ENCODE peak calls at places on chromosomes 13 and 19, in eight cellular contexts. One of them, this sample, is unnamed.

GRCh38 chr19:18725755-18726416 is 42.4 kb downstream of the CRTC1 start:
- DNase-seq in sigmoid colon: no peak
- DNase-seq in astrocyte of the cerebellum: no peak
- DNase-seq in Calu3: no peak
- DNase-seq in activated CD8-positive, alpha-beta T cell treated with anti-CD3 and anti-CD28 coated beads for 36 hours: no peak
- DNase-seq in B cell: no peak
- DNase-seq in nephron progenitor cell: no peak
- DNase-seq in WERI-Rb-1: peak; percentile 92
- DNase-seq in this sample: no peak

GRCh38 chr13:51707468-51707867 is 96.5 kb downstream of the DHRS12 start:
- DNase-seq in sigmoid colon: no peak
- DNase-seq in astrocyte of the cerebellum: no peak
- DNase-seq in Calu3: no peak
- DNase-seq in activated CD8-positive, alpha-beta T cell treated with anti-CD3 and anti-CD28 coated beads for 36 hours: no peak
- DNase-seq in B cell: no peak
- DNase-seq in nephron progenitor cell: no peak
- DNase-seq in WERI-Rb-1: no peak
- DNase-seq in this sample: no peak

GRCh38 chr13:112346173-112346898 is 29.8 kb upstream of the SPACA7 start:
- DNase-seq in sigmoid colon: no peak
- DNase-seq in astrocyte of the cerebellum: no peak
- DNase-seq in Calu3: no peak
- DNase-seq in activated CD8-positive, alpha-beta T cell treated with anti-CD3 and anti-CD28 coated beads for 36 hours: peak; percentile 16
- DNase-seq in B cell: no peak
- DNase-seq in nephron progenitor cell: peak; percentile 67
- DNase-seq in WERI-Rb-1: peak; percentile 87
- DNase-seq in this sample: no peak

GRCh38 chr13:112605531-112605990 is 17.6 kb upstream of the TUBGCP3 start:
- DNase-seq in sigmoid colon: no peak
- DNase-seq in astrocyte of the cerebellum: no peak
- DNase-seq in Calu3: no peak
- DNase-seq in activated CD8-positive, alpha-beta T cell treated with anti-CD3 and anti-CD28 coated beads for 36 hours: no peak
- DNase-seq in B cell: no peak
- DNase-seq in nephron progenitor cell: no peak
- DNase-seq in WERI-Rb-1: peak; percentile 83
- DNase-seq in this sample: no peak

GRCh38 chr13:83798731-83799130 is 83.5 kb downstream of the SLITRK1 start:
- DNase-seq in sigmoid colon: no peak
- DNase-seq in astrocyte of the cerebellum: no peak
- DNase-seq in Calu3: no peak
- DNase-seq in activated CD8-positive, alpha-beta T cell treated with anti-CD3 and anti-CD28 coated beads for 36 hours: no peak
- DNase-seq in B cell: no peak
- DNase-seq in nephron progenitor cell: no peak
- DNase-seq in WERI-Rb-1: no peak
- DNase-seq in this sample: no peak

GRCh38 chr13:56659041-56659471 is 481.7 kb upstream of the PRR20A start:
- DNase-seq in sigmoid colon: peak; percentile 57
- DNase-seq in astrocyte of the cerebellum: no peak
- DNase-seq in Calu3: no peak
- DNase-seq in activated CD8-positive, alpha-beta T cell treated with anti-CD3 and anti-CD28 coated beads for 36 hours: no peak
- DNase-seq in B cell: no peak
- DNase-seq in nephron progenitor cell: no peak
- DNase-seq in WERI-Rb-1: no peak
- DNase-seq in this sample: no peak

GRCh38 chr13:40776232-40776631 is 5.2 kb upstream of the MRPS31 start:
- DNase-seq in sigmoid colon: no peak
- DNase-seq in astrocyte of the cerebellum: no peak
- DNase-seq in Calu3: no peak
- DNase-seq in activated CD8-positive, alpha-beta T cell treated with anti-CD3 and anti-CD28 coated beads for 36 hours: peak; percentile 51
- DNase-seq in B cell: no peak
- DNase-seq in nephron progenitor cell: no peak
- DNase-seq in WERI-Rb-1: no peak
- DNase-seq in this sample: no peak

GRCh38 chr13:62793850-62794249 is 1378.2 kb upstream of the PCDH20 start:
- DNase-seq in sigmoid colon: no peak
- DNase-seq in astrocyte of the cerebellum: no peak
- DNase-seq in Calu3: no peak
- DNase-seq in activated CD8-positive, alpha-beta T cell treated with anti-CD3 and anti-CD28 coated beads for 36 hours: no peak
- DNase-seq in B cell: no peak
- DNase-seq in nephron progenitor cell: no peak
- DNase-seq in WERI-Rb-1: no peak
- DNase-seq in this sample: no peak

GRCh38 chr19:1514295-1514661 is 1.5 kb upstream of the ADAMTSL5 start:
- DNase-seq in sigmoid colon: no peak
- DNase-seq in astrocyte of the cerebellum: no peak
- DNase-seq in Calu3: no peak
- DNase-seq in activated CD8-positive, alpha-beta T cell treated with anti-CD3 and anti-CD28 coated beads for 36 hours: no peak
- DNase-seq in B cell: no peak
- DNase-seq in nephron progenitor cell: no peak
- DNase-seq in WERI-Rb-1: no peak
- DNase-seq in this sample: no peak

GRCh38 chr19:43519436-43520088 is 7.4 kb downstream of the ETHE1 start:
- DNase-seq in sigmoid colon: peak; percentile 87
- DNase-seq in astrocyte of the cerebellum: peak; percentile 90
- DNase-seq in Calu3: peak; percentile 92
- DNase-seq in activated CD8-positive, alpha-beta T cell treated with anti-CD3 and anti-CD28 coated beads for 36 hours: peak; percentile 85
- DNase-seq in B cell: peak; percentile 70
- DNase-seq in nephron progenitor cell: peak; percentile 89
- DNase-seq in WERI-Rb-1: peak; percentile 79
- DNase-seq in this sample: peak; percentile 70

GRCh38 chr13:50645092-50645491 is 198.4 kb downstream of the DLEU7 start:
- DNase-seq in sigmoid colon: no peak
- DNase-seq in astrocyte of the cerebellum: no peak
- DNase-seq in Calu3: no peak
- DNase-seq in activated CD8-positive, alpha-beta T cell treated with anti-CD3 and anti-CD28 coated beads for 36 hours: no peak
- DNase-seq in B cell: no peak
- DNase-seq in nephron progenitor cell: no peak
- DNase-seq in WERI-Rb-1: no peak
- DNase-seq in this sample: no peak

GRCh38 chr19:2841858-2842574 is 741 bp downstream of the ZNF555 start:
- DNase-seq in sigmoid colon: no peak
- DNase-seq in astrocyte of the cerebellum: no peak
- DNase-seq in Calu3: no peak
- DNase-seq in activated CD8-positive, alpha-beta T cell treated with anti-CD3 and anti-CD28 coated beads for 36 hours: no peak
- DNase-seq in B cell: no peak
- DNase-seq in nephron progenitor cell: no peak
- DNase-seq in WERI-Rb-1: no peak
- DNase-seq in this sample: peak; percentile 37

DNA sequence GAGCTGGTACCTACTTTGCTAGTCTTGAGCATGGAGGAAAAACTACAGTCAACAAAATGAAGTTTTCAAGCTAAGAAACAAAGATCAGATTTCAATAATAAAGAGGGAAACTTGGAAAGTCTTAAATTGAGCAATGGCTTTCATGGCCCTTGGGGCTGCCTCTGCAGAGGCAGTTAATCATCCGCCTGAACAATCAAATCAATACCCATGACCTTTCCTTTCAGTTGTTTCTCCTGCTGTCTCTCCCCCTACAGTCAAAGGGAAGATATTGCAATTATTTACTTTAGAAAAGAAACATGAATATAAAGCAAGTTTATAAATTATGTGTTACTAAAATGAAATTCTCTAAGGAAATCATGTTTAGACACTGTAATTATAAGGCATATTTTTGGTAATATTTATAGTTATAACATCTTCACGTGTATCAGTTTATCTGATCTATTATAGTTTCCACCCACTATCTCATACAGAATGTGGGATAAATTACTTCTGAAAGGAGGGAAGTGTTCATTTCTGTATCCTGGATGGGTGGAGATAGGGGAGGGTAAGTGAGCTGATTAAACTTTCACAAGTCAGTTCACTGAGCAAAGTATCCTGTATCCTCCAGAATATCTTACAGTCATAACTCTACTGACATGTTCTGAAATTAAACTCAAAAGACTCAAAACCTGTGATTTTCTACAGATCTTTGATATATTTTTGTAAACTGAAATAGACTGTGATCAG is 72.4 kb upstream of the TSC22D1 start:
- DNase-seq in sigmoid colon: no peak
- DNase-seq in astrocyte of the cerebellum: no peak
- DNase-seq in Calu3: no peak
- DNase-seq in activated CD8-positive, alpha-beta T cell treated with anti-CD3 and anti-CD28 coated beads for 36 hours: peak; percentile 10
- DNase-seq in B cell: no peak
- DNase-seq in nephron progenitor cell: no peak
- DNase-seq in WERI-Rb-1: no peak
- DNase-seq in this sample: peak; percentile 47
- TF ChIP-seq CTCF in sigmoid colon: no peak
- TF ChIP-seq CTCF in astrocyte of the cerebellum: peak; percentile 30
- TF ChIP-seq CTCF in Calu3: peak; percentile 23
- TF ChIP-seq CTCF in activated CD8-positive, alpha-beta T cell treated with anti-CD3 and anti-CD28 coated beads for 36 hours: peak; percentile 69
- TF ChIP-seq CTCF in B cell: peak; percentile 53
- TF ChIP-seq CTCF in nephron progenitor cell: peak; percentile 52
- TF ChIP-seq CTCF in WERI-Rb-1: peak; percentile 8
- TF ChIP-seq CTCF in this sample: peak; percentile 38

GRCh38 chr19:8459095-8459494 is 14.3 kb downstream of the HNRNPM start:
- DNase-seq in sigmoid colon: no peak
- DNase-seq in astrocyte of the cerebellum: no peak
- DNase-seq in Calu3: no peak
- DNase-seq in activated CD8-positive, alpha-beta T cell treated with anti-CD3 and anti-CD28 coated beads for 36 hours: no peak
- DNase-seq in B cell: no peak
- DNase-seq in nephron progenitor cell: no peak
- DNase-seq in WERI-Rb-1: no peak
- DNase-seq in this sample: no peak

GRCh38 chr19:8456064-8456463 is 11.3 kb downstream of the HNRNPM start:
- DNase-seq in sigmoid colon: peak; percentile 59
- DNase-seq in astrocyte of the cerebellum: no peak
- DNase-seq in Calu3: no peak
- DNase-seq in activated CD8-positive, alpha-beta T cell treated with anti-CD3 and anti-CD28 coated beads for 36 hours: no peak
- DNase-seq in B cell: no peak
- DNase-seq in nephron progenitor cell: peak; percentile 24
- DNase-seq in WERI-Rb-1: peak; percentile 18
- DNase-seq in this sample: no peak

GRCh38 chr19:8457802-8458201 is 13.0 kb downstream of the HNRNPM start:
- DNase-seq in sigmoid colon: no peak
- DNase-seq in astrocyte of the cerebellum: no peak
- DNase-seq in Calu3: no peak
- DNase-seq in activated CD8-positive, alpha-beta T cell treated with anti-CD3 and anti-CD28 coated beads for 36 hours: no peak
- DNase-seq in B cell: no peak
- DNase-seq in nephron progenitor cell: no peak
- DNase-seq in WERI-Rb-1: no peak
- DNase-seq in this sample: no peak

GRCh38 chr19:8458380-8458779 is 13.6 kb downstream of the HNRNPM start:
- DNase-seq in sigmoid colon: no peak
- DNase-seq in astrocyte of the cerebellum: no peak
- DNase-seq in Calu3: no peak
- DNase-seq in activated CD8-positive, alpha-beta T cell treated with anti-CD3 and anti-CD28 coated beads for 36 hours: no peak
- DNase-seq in B cell: no peak
- DNase-seq in nephron progenitor cell: no peak
- DNase-seq in WERI-Rb-1: no peak
- DNase-seq in this sample: no peak

GRCh38 chr19:8457209-8457608 is 12.4 kb downstream of the HNRNPM start:
- DNase-seq in sigmoid colon: peak; percentile 6
- DNase-seq in astrocyte of the cerebellum: no peak
- DNase-seq in Calu3: no peak
- DNase-seq in activated CD8-positive, alpha-beta T cell treated with anti-CD3 and anti-CD28 coated beads for 36 hours: no peak
- DNase-seq in B cell: no peak
- DNase-seq in nephron progenitor cell: no peak
- DNase-seq in WERI-Rb-1: no peak
- DNase-seq in this sample: no peak
- TF ChIP-seq CTCF in sigmoid colon: peak; percentile 9
- TF ChIP-seq CTCF in astrocyte of the cerebellum: no peak
- TF ChIP-seq CTCF in Calu3: no peak
- TF ChIP-seq CTCF in activated CD8-positive, alpha-beta T cell treated with anti-CD3 and anti-CD28 coated beads for 36 hours: no peak
- TF ChIP-seq CTCF in B cell: no peak
- TF ChIP-seq CTCF in nephron progenitor cell: no peak
- TF ChIP-seq CTCF in WERI-Rb-1: no peak
- TF ChIP-seq CTCF in this sample: no peak

DNA sequence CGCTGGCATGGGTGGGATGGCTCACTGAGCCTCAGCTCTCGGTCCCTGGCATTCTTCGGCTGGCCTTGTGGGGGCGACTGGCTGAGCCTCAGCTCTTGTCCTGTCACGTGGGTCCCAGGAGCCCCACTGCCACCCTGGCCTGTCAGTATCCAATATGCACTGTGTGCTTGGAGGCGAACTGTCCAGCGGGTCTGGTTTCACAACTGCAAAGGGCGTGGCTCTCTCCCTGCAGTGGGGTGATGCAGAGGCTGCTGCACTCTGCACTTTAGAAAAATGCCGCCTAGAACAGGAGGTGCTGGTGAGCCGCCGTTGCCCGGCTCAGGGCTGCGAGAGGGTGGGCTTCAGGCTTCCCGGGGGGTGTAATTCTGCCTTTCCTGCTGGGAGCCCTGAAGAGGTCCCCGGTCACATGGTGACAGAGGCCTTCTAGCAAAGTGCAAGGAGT is 17.0 kb upstream of the TMEM255B start:
- DNase-seq in sigmoid colon: no peak
- DNase-seq in astrocyte of the cerebellum: no peak
- DNase-seq in Calu3: peak; percentile 37
- DNase-seq in activated CD8-positive, alpha-beta T cell treated with anti-CD3 and anti-CD28 coated beads for 36 hours: peak; percentile 56
- DNase-seq in B cell: peak; percentile 59
- DNase-seq in nephron progenitor cell: peak; percentile 46
- DNase-seq in WERI-Rb-1: peak; percentile 82
- DNase-seq in this sample: no peak
- TF ChIP-seq CTCF in sigmoid colon: no peak
- TF ChIP-seq CTCF in astrocyte of the cerebellum: peak; percentile 26
- TF ChIP-seq CTCF in Calu3: no peak
- TF ChIP-seq CTCF in activated CD8-positive, alpha-beta T cell treated with anti-CD3 and anti-CD28 coated beads for 36 hours: no peak
- TF ChIP-seq CTCF in B cell: no peak
- TF ChIP-seq CTCF in nephron progenitor cell: peak; percentile 28
- TF ChIP-seq CTCF in WERI-Rb-1: peak; percentile 87
- TF ChIP-seq CTCF in this sample: no peak

GRCh38 chr13:21232196-21232595 is 55.7 kb downstream of the MRPL57 start:
- DNase-seq in sigmoid colon: peak; percentile 75
- DNase-seq in astrocyte of the cerebellum: no peak
- DNase-seq in Calu3: no peak
- DNase-seq in activated CD8-positive, alpha-beta T cell treated with anti-CD3 and anti-CD28 coated beads for 36 hours: no peak
- DNase-seq in B cell: no peak
- DNase-seq in nephron progenitor cell: no peak
- DNase-seq in WERI-Rb-1: no peak
- DNase-seq in this sample: no peak
- TF ChIP-seq CTCF in sigmoid colon: no peak
- TF ChIP-seq CTCF in astrocyte of the cerebellum: no peak
- TF ChIP-seq CTCF in Calu3: no peak
- TF ChIP-seq CTCF in activated CD8-positive, alpha-beta T cell treated with anti-CD3 and anti-CD28 coated beads for 36 hours: no peak
- TF ChIP-seq CTCF in B cell: no peak
- TF ChIP-seq CTCF in nephron progenitor cell: no peak
- TF ChIP-seq CTCF in WERI-Rb-1: no peak
- TF ChIP-seq CTCF in this sample: no peak

GRCh38 chr19:4361152-4362037 is 18.0 kb downstream of the MPND start:
- DNase-seq in sigmoid colon: peak; percentile 68
- DNase-seq in astrocyte of the cerebellum: no peak
- DNase-seq in Calu3: no peak
- DNase-seq in activated CD8-positive, alpha-beta T cell treated with anti-CD3 and anti-CD28 coated beads for 36 hours: no peak
- DNase-seq in B cell: peak; percentile 30
- DNase-seq in nephron progenitor cell: no peak
- DNase-seq in WERI-Rb-1: no peak
- DNase-seq in this sample: no peak

GRCh38 chr19:4363571-4364304 is 20.4 kb downstream of the MPND start:
- DNase-seq in sigmoid colon: no peak
- DNase-seq in astrocyte of the cerebellum: no peak
- DNase-seq in Calu3: no peak
- DNase-seq in activated CD8-positive, alpha-beta T cell treated with anti-CD3 and anti-CD28 coated beads for 36 hours: no peak
- DNase-seq in B cell: no peak
- DNase-seq in nephron progenitor cell: no peak
- DNase-seq in WERI-Rb-1: no peak
- DNase-seq in this sample: no peak

GRCh38 chr19:4362038-4362828 is 18.9 kb downstream of the MPND start:
- DNase-seq in sigmoid colon: no peak
- DNase-seq in astrocyte of the cerebellum: no peak
- DNase-seq in Calu3: no peak
- DNase-seq in activated CD8-positive, alpha-beta T cell treated with anti-CD3 and anti-CD28 coated beads for 36 hours: no peak
- DNase-seq in B cell: no peak
- DNase-seq in nephron progenitor cell: peak; percentile 45
- DNase-seq in WERI-Rb-1: no peak
- DNase-seq in this sample: no peak

GRCh38 chr19:4360641-4361151 is 17.3 kb downstream of the MPND start:
- DNase-seq in sigmoid colon: peak; percentile 79
- DNase-seq in astrocyte of the cerebellum: no peak
- DNase-seq in Calu3: no peak
- DNase-seq in activated CD8-positive, alpha-beta T cell treated with anti-CD3 and anti-CD28 coated beads for 36 hours: no peak
- DNase-seq in B cell: peak; percentile 33
- DNase-seq in nephron progenitor cell: no peak
- DNase-seq in WERI-Rb-1: peak; percentile 54
- DNase-seq in this sample: no peak

GRCh38 chr19:4362871-4363545 is 19.6 kb downstream of the MPND start:
- DNase-seq in sigmoid colon: no peak
- DNase-seq in astrocyte of the cerebellum: no peak
- DNase-seq in Calu3: peak; percentile 29
- DNase-seq in activated CD8-positive, alpha-beta T cell treated with anti-CD3 and anti-CD28 coated beads for 36 hours: no peak
- DNase-seq in B cell: peak; percentile 53
- DNase-seq in nephron progenitor cell: no peak
- DNase-seq in WERI-Rb-1: no peak
- DNase-seq in this sample: no peak
- TF ChIP-seq CTCF in sigmoid colon: no peak
- TF ChIP-seq CTCF in astrocyte of the cerebellum: peak; percentile 21
- TF ChIP-seq CTCF in Calu3: peak; percentile 36
- TF ChIP-seq CTCF in activated CD8-positive, alpha-beta T cell treated with anti-CD3 and anti-CD28 coated beads for 36 hours: peak; percentile 25
- TF ChIP-seq CTCF in B cell: no peak
- TF ChIP-seq CTCF in nephron progenitor cell: no peak
- TF ChIP-seq CTCF in WERI-Rb-1: peak; percentile 44
- TF ChIP-seq CTCF in this sample: no peak

This sample was measured in GM13977.